ENCODE peak calls at places on chromosomes 3 and 15, in six cellular contexts. Z is AG10803, W is Calu3, Q is ovary, C is neural crest cell, L is fibroblast of lung. R is an unnamed sample.

GRCh38 chr15:63971427-63971805 is 74.9 kb downstream of the DAPK2 start:
- DNase-seq in L (no peak), C (no peak), W (no peak), Q (no peak), Z (no peak), R (no peak)

GRCh38 chr15:35533130-35534110 is 12.5 kb downstream of the DPH6 start:
- DNase-seq in W (no peak), Z (peak), C (no peak), Q (no peak), L (peak), R (no peak)

GRCh38 chr3:141524988-141525387 is 38.2 kb downstream of the RASA2 start:
- DNase-seq in Z (no peak), L (no peak), W (no peak), Q (no peak), C (no peak), R (no peak)

GRCh38 chr3:165518346-165518745 is 318.9 kb downstream of the BCHE start:
- DNase-seq in W (no peak), L (no peak), Q (no peak), Z (no peak), C (no peak), R (no peak)

GRCh38 chr15:58748787-58749531 is 548 bp downstream of the ADAM10 start:
- DNase-seq in W (peak), Q (peak), Z (peak), L (peak), C (peak), R (peak)

GRCh38 chr15:53670701-53671100 is 88.8 kb downstream of the WDR72 start:
- DNase-seq in Z (no peak), L (no peak), C (no peak), Q (no peak), W (no peak), R (no peak)

GRCh38 chr3:46208167-46208704 is at the start of gene CCR1:
- DNase-seq in C (peak), W (peak), L (peak), Z (peak), Q (no peak), R (peak)

GRCh38 chr3:196016485-196016884 is 65.4 kb downstream of the TFRC start:
- DNase-seq in Z (peak), C (no peak), Q (no peak), W (peak), L (peak), R (no peak)

GRCh38 chr3:89332311-89333159 is 225.1 kb downstream of the EPHA3 start:
- DNase-seq in W (no peak), C (peak), Z (no peak), L (peak), Q (no peak), R (no peak)

GRCh38 chr3:31732548-31732947 is 199.8 kb downstream of the STT3B start:
- DNase-seq in Q (no peak), C (no peak), W (no peak), Z (no peak), L (no peak), R (no peak)

GRCh38 chr3:112860898-112861297 is 14.2 kb upstream of the CD200R1L start:
- DNase-seq in C (no peak), Z (no peak), W (no peak), L (no peak), Q (no peak), R (no peak)

GRCh38 chr3:151169700-151170224 is 33.3 kb downstream of the GPR171 start:
- DNase-seq in L (no peak), Q (no peak), W (no peak), C (no peak), Z (peak), R (peak)

GRCh38 chr3:186929676-186930075 is 650 bp upstream of the ST6GAL1 start:
- DNase-seq in L (no peak), C (no peak), W (no peak), Z (no peak), Q (no peak), R (no peak)

GRCh38 chr3:31980530-31981205 is 394 bp downstream of the OSBPL10 start:
- DNase-seq in Z (no peak), C (peak), L (peak), Q (peak), W (peak), R (peak)

GRCh38 chr3:40620151-40620550 is 95.4 kb downstream of the ZNF621 start:
- DNase-seq in L (no peak), W (no peak), Q (no peak), Z (no peak), C (no peak), R (no peak)

GRCh38 chr3:158494657-158495056 is 76.3 kb upstream of the MLF1 start:
- DNase-seq in Q (no peak), Z (no peak), C (no peak), L (no peak), W (no peak), R (no peak)

GRCh38 chr15:48103647-48104046 is 17.1 kb upstream of the SLC24A5 start:
- DNase-seq in W (no peak), Q (no peak), Z (no peak), C (no peak), L (no peak), R (no peak)

GRCh38 chr3:35744419-35744818 is 105.1 kb downstream of the ARPP21 start:
- DNase-seq in Q (no peak), C (no peak), W (no peak), Z (no peak), L (no peak), R (no peak)

GRCh38 chr15:90603893-90604292 is 74.2 kb downstream of the CRTC3 start:
- DNase-seq in C (no peak), L (peak), W (peak), Q (no peak), Z (peak), R (no peak)

GRCh38 chr3:47865192-47865591 is 62.3 kb downstream of the DHX30 start:
- DNase-seq in Q (no peak), W (no peak), Z (no peak), C (no peak), L (no peak), R (no peak)

GRCh38 chr3:66095295-66096001 is 56.7 kb upstream of the MAGI1 start:
- DNase-seq in C (no peak), Q (no peak), W (no peak), Z (peak), L (no peak), R (no peak)

GRCh38 chr3:146117406-146118285 is 43.3 kb downstream of the PLOD2 start:
- DNase-seq in W (no peak), Z (peak), C (no peak), L (peak), Q (no peak), R (no peak)

GRCh38 chr3:176950743-176951142 is 246.5 kb downstream of the TBL1XR1 start:
- DNase-seq in Z (peak), L (no peak), W (peak), C (no peak), Q (no peak), R (no peak)

GRCh38 chr15:96108405-96108804 is 222.1 kb upstream of the NR2F2 start:
- DNase-seq in Q (no peak), W (no peak), C (no peak), L (no peak), Z (no peak), R (no peak)

GRCh38 chr3:187212705-187213104 is 15.4 kb downstream of the RTP1 start:
- DNase-seq in L (no peak), Q (no peak), Z (peak), W (no peak), C (no peak), R (no peak)

GRCh38 chr3:72848703-72849081 is 447 bp upstream of the SHQ1 start:
- DNase-seq in L (no peak), W (no peak), C (no peak), Z (no peak), Q (no peak), R (peak)

GRCh38 chr15:78682013-78682651 is 41.1 kb upstream of the CHRNB4 start:
- DNase-seq in Q (no peak), W (no peak), C (no peak), L (no peak), Z (no peak), R (no peak)

GRCh38 chr3:126496894-126497850 is 20.4 kb downstream of the UROC1 start:
- DNase-seq in Q (no peak), C (no peak), Z (no peak), L (no peak), W (no peak), R (no peak)

GRCh38 chr3:127775398-127776109 is 46.8 kb downstream of the MGLL start:
- DNase-seq in Q (peak), W (no peak), C (peak), Z (peak), L (peak), R (peak)

GRCh38 chr3:44506556-44506955 is 29.1 kb upstream of the ZNF445 start:
- DNase-seq in Q (no peak), W (no peak), L (no peak), Z (no peak), C (no peak), R (no peak)

GRCh38 chr3:61631108-61631769 is 69.9 kb downstream of the PTPRG start:
- DNase-seq in C (no peak), Z (no peak), Q (no peak), L (no peak), W (no peak), R (no peak)

GRCh38 chr3:133700351-133700750 is 38.6 kb upstream of the TOPBP1 start:
- DNase-seq in C (no peak), Q (no peak), Z (no peak), W (no peak), L (no peak), R (no peak)

GRCh38 chr3:94146455-94146854 is 83.6 kb downstream of the NSUN3 start:
- DNase-seq in Z (no peak), L (no peak), Q (no peak), W (no peak), C (no peak), R (no peak)

GRCh38 chr3:134874737-134875413 is 79.8 kb downstream of the EPHB1 start:
- DNase-seq in C (no peak), Q (no peak), W (no peak), Z (peak), L (no peak), R (no peak)

GRCh38 chr3:72137865-72138861 is 353.2 kb upstream of the PROK2 start:
- DNase-seq in C (no peak), Q (no peak), W (no peak), L (no peak), Z (no peak), R (peak)

GRCh38 chr3:143295201-143296080 is 175.9 kb downstream of the CHST2 start:
- DNase-seq in L (no peak), C (no peak), Z (no peak), W (no peak), Q (no peak), R (no peak)

GRCh38 chr15:77542491-77543001 is 90.2 kb downstream of the LINGO1 start:
- DNase-seq in L (no peak), C (no peak), Q (peak), Z (peak), W (peak), R (no peak)

GRCh38 chr3:135235541-135235940 is 440.5 kb downstream of the EPHB1 start:
- DNase-seq in C (no peak), L (no peak), Z (no peak), Q (no peak), W (no peak), R (no peak)

GRCh38 chr3:149489060-149489690 is 14.7 kb downstream of the TM4SF4 start:
- DNase-seq in C (no peak), L (no peak), Q (no peak), W (peak), Z (peak), R (peak)
- TF ChIP-seq CTCF in C (peak), L (peak), Q (no peak), W (peak), Z (peak), R (peak)

DNA sequence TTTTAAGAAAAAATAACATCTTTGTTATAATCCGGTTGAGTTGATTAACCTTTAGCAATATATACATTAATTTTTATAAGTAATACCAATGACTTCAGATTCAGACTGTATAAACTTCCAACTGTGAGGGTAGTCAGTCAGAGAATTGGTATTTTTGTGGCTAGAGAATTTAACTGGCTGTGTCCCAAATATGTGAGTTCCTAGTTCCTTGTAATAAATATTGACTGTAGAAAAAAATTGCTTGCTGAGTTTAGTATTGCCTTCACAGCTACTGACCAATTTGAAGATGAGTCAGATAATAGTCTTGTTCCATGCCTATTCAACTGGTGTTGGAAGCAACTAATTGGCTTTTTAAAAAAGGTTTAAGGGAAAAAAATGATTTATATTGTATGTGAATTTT is 210.8 kb downstream of the GAP43 start:
- DNase-seq in L (peak), W (no peak), Z (peak), Q (no peak), C (no peak), R (no peak)
- TF ChIP-seq CTCF in L (no peak), W (no peak), Z (no peak), Q (no peak), C (no peak), R (no peak)

GRCh38 chr3:148077318-148077923 is 620.3 kb upstream of the AGTR1 start:
- DNase-seq in Z (peak), W (no peak), C (no peak), Q (no peak), L (peak), R (no peak)
- TF ChIP-seq CTCF in Z (peak), W (peak), C (peak), Q (no peak), L (peak), R (peak)

GRCh38 chr15:40061212-40061901 is 22.4 kb upstream of the SRP14 start:
- DNase-seq in C (no peak), L (no peak), W (no peak), Q (no peak), Z (no peak), R (peak)

GRCh38 chr15:40062816-40063562 is 24.0 kb upstream of the SRP14 start:
- DNase-seq in Z (no peak), L (no peak), Q (no peak), W (no peak), C (no peak), R (no peak)

GRCh38 chr15:40065166-40065565 is 26.2 kb upstream of the SRP14 start:
- DNase-seq in W (no peak), C (no peak), L (no peak), Z (no peak), Q (no peak), R (no peak)

GRCh38 chr15:40064231-40064894 is 25.4 kb upstream of the SRP14 start:
- DNase-seq in Q (no peak), C (no peak), Z (peak), L (no peak), W (no peak), R (peak)

GRCh38 chr15:40063563-40064011 is 24.6 kb upstream of the SRP14 start:
- DNase-seq in W (no peak), C (no peak), Z (peak), Q (no peak), L (peak), R (no peak)
- TF ChIP-seq CTCF in W (no peak), C (no peak), Z (no peak), Q (no peak), L (no peak), R (no peak)